ENCODE peak calls at places on chromosomes 2 and 18, in nine cellular contexts. One of them, this sample, is unnamed. For H3K4me1, the result is how much of the 10 kb centered on the place peaks cover.

GRCh38 chr2:113276906-113277425 is 1.8 kb downstream of the PAX8 start:
- DNase-seq in neural progenitor cell: peak
- DNase-seq in heart left ventricle: no peak
- DNase-seq in upper lobe of right lung: no peak
- DNase-seq in thoracic aorta: no peak
- DNase-seq in IMR-90: no peak
- DNase-seq in gastrocnemius medialis: no peak
- DNase-seq in body of pancreas: no peak
- DNase-seq in uterus: no peak
- DNase-seq in this sample: no peak

GRCh38 chr2:54936766-54937165 is 113.5 kb downstream of the RTN4 start:
- DNase-seq in neural progenitor cell: no peak
- DNase-seq in heart left ventricle: no peak
- DNase-seq in upper lobe of right lung: no peak
- DNase-seq in thoracic aorta: no peak
- DNase-seq in IMR-90: no peak
- DNase-seq in gastrocnemius medialis: no peak
- DNase-seq in body of pancreas: no peak
- DNase-seq in uterus: no peak
- DNase-seq in this sample: no peak

GRCh38 chr2:188512456-188512855 is 220.8 kb downstream of the GULP1 start:
- DNase-seq in neural progenitor cell: peak
- DNase-seq in heart left ventricle: no peak
- DNase-seq in upper lobe of right lung: no peak
- DNase-seq in thoracic aorta: no peak
- DNase-seq in IMR-90: peak
- DNase-seq in gastrocnemius medialis: no peak
- DNase-seq in body of pancreas: no peak
- DNase-seq in uterus: no peak
- DNase-seq in this sample: no peak

GRCh38 chr2:188598551-188598950 is 306.9 kb downstream of the GULP1 start:
- DNase-seq in neural progenitor cell: no peak
- DNase-seq in heart left ventricle: no peak
- DNase-seq in upper lobe of right lung: no peak
- DNase-seq in thoracic aorta: no peak
- DNase-seq in IMR-90: no peak
- DNase-seq in gastrocnemius medialis: no peak
- DNase-seq in body of pancreas: peak
- DNase-seq in uterus: peak
- DNase-seq in this sample: peak

GRCh38 chr2:164257794-164258193 is 363.5 kb downstream of the GRB14 start:
- DNase-seq in neural progenitor cell: no peak
- DNase-seq in heart left ventricle: no peak
- DNase-seq in upper lobe of right lung: no peak
- DNase-seq in thoracic aorta: no peak
- DNase-seq in IMR-90: no peak
- DNase-seq in gastrocnemius medialis: no peak
- DNase-seq in body of pancreas: no peak
- DNase-seq in uterus: no peak
- DNase-seq in this sample: no peak

GRCh38 chr2:122070241-122070731 is 314.8 kb downstream of the TSN start:
- DNase-seq in neural progenitor cell: peak
- DNase-seq in heart left ventricle: no peak
- DNase-seq in upper lobe of right lung: no peak
- DNase-seq in thoracic aorta: no peak
- DNase-seq in IMR-90: no peak
- DNase-seq in gastrocnemius medialis: no peak
- DNase-seq in body of pancreas: no peak
- DNase-seq in uterus: no peak
- DNase-seq in this sample: no peak

GRCh38 chr2:51717318-51717717 is 685.4 kb upstream of the NRXN1 start:
- DNase-seq in neural progenitor cell: no peak
- DNase-seq in heart left ventricle: no peak
- DNase-seq in upper lobe of right lung: no peak
- DNase-seq in thoracic aorta: no peak
- DNase-seq in IMR-90: peak
- DNase-seq in gastrocnemius medialis: no peak
- DNase-seq in body of pancreas: no peak
- DNase-seq in uterus: no peak
- DNase-seq in this sample: no peak

GRCh38 chr18:46718501-46719341 is 38.1 kb downstream of the ST8SIA5 start:
- DNase-seq in neural progenitor cell: no peak
- DNase-seq in heart left ventricle: no peak
- DNase-seq in upper lobe of right lung: no peak
- DNase-seq in thoracic aorta: no peak
- DNase-seq in IMR-90: peak
- DNase-seq in gastrocnemius medialis: no peak
- DNase-seq in body of pancreas: no peak
- DNase-seq in uterus: no peak
- DNase-seq in this sample: no peak

GRCh38 chr2:54538537-54538936 is 82.4 kb downstream of the SPTBN1 start:
- DNase-seq in neural progenitor cell: no peak
- DNase-seq in heart left ventricle: no peak
- DNase-seq in upper lobe of right lung: no peak
- DNase-seq in thoracic aorta: no peak
- DNase-seq in IMR-90: no peak
- DNase-seq in gastrocnemius medialis: no peak
- DNase-seq in body of pancreas: no peak
- DNase-seq in uterus: no peak
- DNase-seq in this sample: no peak

GRCh38 chr2:11824901-11825592 is 78.6 kb downstream of the LPIN1 start:
- DNase-seq in neural progenitor cell: no peak
- DNase-seq in heart left ventricle: no peak
- DNase-seq in upper lobe of right lung: no peak
- DNase-seq in thoracic aorta: no peak
- DNase-seq in IMR-90: no peak
- DNase-seq in gastrocnemius medialis: no peak
- DNase-seq in body of pancreas: no peak
- DNase-seq in uterus: no peak
- DNase-seq in this sample: no peak

GRCh38 chr2:11829324-11829946 is 83.0 kb downstream of the LPIN1 start:
- DNase-seq in neural progenitor cell: peak
- DNase-seq in heart left ventricle: peak
- DNase-seq in upper lobe of right lung: peak
- DNase-seq in thoracic aorta: peak
- DNase-seq in IMR-90: peak
- DNase-seq in gastrocnemius medialis: no peak
- DNase-seq in body of pancreas: peak
- DNase-seq in uterus: peak
- DNase-seq in this sample: peak

GRCh38 chr2:11828933-11829323 is 82.5 kb downstream of the LPIN1 start:
- DNase-seq in neural progenitor cell: no peak
- DNase-seq in heart left ventricle: no peak
- DNase-seq in upper lobe of right lung: no peak
- DNase-seq in thoracic aorta: no peak
- DNase-seq in IMR-90: no peak
- DNase-seq in gastrocnemius medialis: no peak
- DNase-seq in body of pancreas: no peak
- DNase-seq in uterus: no peak
- DNase-seq in this sample: no peak

GRCh38 chr2:11829947-11830707 is 83.7 kb downstream of the LPIN1 start:
- DNase-seq in neural progenitor cell: peak
- DNase-seq in heart left ventricle: peak
- DNase-seq in upper lobe of right lung: peak
- DNase-seq in thoracic aorta: peak
- DNase-seq in IMR-90: peak
- DNase-seq in gastrocnemius medialis: peak
- DNase-seq in body of pancreas: peak
- DNase-seq in uterus: peak
- DNase-seq in this sample: peak

DNA sequence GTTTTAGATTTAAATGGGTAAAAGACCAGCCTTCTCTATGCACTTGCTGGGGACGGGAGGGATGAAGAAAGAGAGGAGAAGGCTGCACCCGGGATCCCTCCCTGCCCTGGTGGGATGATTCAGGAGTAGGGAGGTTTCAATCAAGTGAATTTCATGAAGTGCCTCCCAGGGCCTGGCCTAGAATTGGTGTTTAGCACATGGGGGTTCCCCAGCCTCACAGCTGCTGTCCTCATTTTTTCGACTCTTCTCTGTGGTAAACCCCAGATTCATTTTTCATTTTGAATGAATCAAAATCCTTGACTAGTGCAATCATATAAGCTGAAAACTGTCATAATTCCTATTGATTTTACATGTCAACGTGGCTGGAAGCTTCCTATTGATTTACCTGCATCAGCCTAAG is 81.1 kb downstream of the LPIN1 start:
- DNase-seq in neural progenitor cell: no peak
- DNase-seq in heart left ventricle: no peak
- DNase-seq in upper lobe of right lung: no peak
- DNase-seq in thoracic aorta: no peak
- DNase-seq in IMR-90: no peak
- DNase-seq in gastrocnemius medialis: no peak
- DNase-seq in body of pancreas: no peak
- DNase-seq in uterus: no peak
- DNase-seq in this sample: no peak
- H3K4me1 ChIP-seq in neural progenitor cell: under half
- H3K4me1 ChIP-seq in heart left ventricle: under half
- H3K4me1 ChIP-seq in upper lobe of right lung: under half
- H3K4me1 ChIP-seq in thoracic aorta: under half
- H3K4me1 ChIP-seq in IMR-90: under half
- H3K4me1 ChIP-seq in gastrocnemius medialis: under half
- H3K4me1 ChIP-seq in body of pancreas: under half
- H3K4me1 ChIP-seq in uterus: under half
- H3K4me1 ChIP-seq in this sample: under half

GRCh38 chr2:203858176-203858575 is 9.4 kb upstream of the CTLA4 start:
- DNase-seq in neural progenitor cell: no peak
- DNase-seq in heart left ventricle: no peak
- DNase-seq in upper lobe of right lung: no peak
- DNase-seq in thoracic aorta: no peak
- DNase-seq in IMR-90: no peak
- DNase-seq in gastrocnemius medialis: no peak
- DNase-seq in body of pancreas: no peak
- DNase-seq in uterus: no peak
- DNase-seq in this sample: no peak
- TF ChIP-seq CTCF in neural progenitor cell: peak
- TF ChIP-seq CTCF in heart left ventricle: no peak
- TF ChIP-seq CTCF in upper lobe of right lung: no peak
- TF ChIP-seq CTCF in thoracic aorta: no peak
- TF ChIP-seq CTCF in IMR-90: no peak
- TF ChIP-seq CTCF in gastrocnemius medialis: no peak
- TF ChIP-seq CTCF in body of pancreas: no peak
- TF ChIP-seq CTCF in uterus: no peak
- TF ChIP-seq CTCF in this sample: no peak

GRCh38 chr18:49076767-49077166 is 126.0 kb upstream of the SMAD7 start:
- DNase-seq in neural progenitor cell: no peak
- DNase-seq in heart left ventricle: no peak
- DNase-seq in upper lobe of right lung: no peak
- DNase-seq in thoracic aorta: no peak
- DNase-seq in IMR-90: no peak
- DNase-seq in gastrocnemius medialis: no peak
- DNase-seq in body of pancreas: no peak
- DNase-seq in uterus: no peak
- DNase-seq in this sample: no peak

GRCh38 chr18:49072940-49073339 is 122.2 kb upstream of the SMAD7 start:
- DNase-seq in neural progenitor cell: no peak
- DNase-seq in heart left ventricle: no peak
- DNase-seq in upper lobe of right lung: no peak
- DNase-seq in thoracic aorta: no peak
- DNase-seq in IMR-90: peak
- DNase-seq in gastrocnemius medialis: no peak
- DNase-seq in body of pancreas: no peak
- DNase-seq in uterus: no peak
- DNase-seq in this sample: no peak

GRCh38 chr18:49073431-49073830 is 122.7 kb upstream of the SMAD7 start:
- DNase-seq in neural progenitor cell: no peak
- DNase-seq in heart left ventricle: no peak
- DNase-seq in upper lobe of right lung: no peak
- DNase-seq in thoracic aorta: no peak
- DNase-seq in IMR-90: no peak
- DNase-seq in gastrocnemius medialis: no peak
- DNase-seq in body of pancreas: no peak
- DNase-seq in uterus: no peak
- DNase-seq in this sample: no peak

GRCh38 chr18:49074505-49074904 is 123.7 kb upstream of the SMAD7 start:
- DNase-seq in neural progenitor cell: no peak
- DNase-seq in heart left ventricle: no peak
- DNase-seq in upper lobe of right lung: no peak
- DNase-seq in thoracic aorta: no peak
- DNase-seq in IMR-90: no peak
- DNase-seq in gastrocnemius medialis: no peak
- DNase-seq in body of pancreas: no peak
- DNase-seq in uterus: no peak
- DNase-seq in this sample: no peak

DNA sequence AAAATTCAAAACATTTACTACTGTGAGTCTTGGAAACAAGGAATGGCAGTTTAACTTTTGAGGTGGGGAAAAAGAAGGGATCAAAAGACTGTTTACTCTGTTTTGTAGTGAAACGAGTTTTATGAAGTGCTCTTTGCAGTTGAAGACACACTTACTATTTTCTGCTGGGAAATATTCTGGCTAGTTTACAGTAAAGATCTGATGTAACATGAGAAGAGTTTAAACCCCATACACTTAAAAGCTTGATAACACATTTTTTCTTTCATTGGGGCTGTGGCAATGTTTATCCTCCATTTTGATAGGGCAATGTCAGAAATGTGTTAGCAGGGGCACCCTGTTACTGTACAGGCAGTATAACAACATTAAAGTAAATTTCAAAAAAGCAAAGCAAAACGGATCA is 124.9 kb upstream of the SMAD7 start:
- DNase-seq in neural progenitor cell: no peak
- DNase-seq in heart left ventricle: no peak
- DNase-seq in upper lobe of right lung: no peak
- DNase-seq in thoracic aorta: no peak
- DNase-seq in IMR-90: peak
- DNase-seq in gastrocnemius medialis: no peak
- DNase-seq in body of pancreas: no peak
- DNase-seq in uterus: no peak
- DNase-seq in this sample: no peak
- H3K27ac ChIP-seq in neural progenitor cell: no peak
- H3K27ac ChIP-seq in heart left ventricle: no peak
- H3K27ac ChIP-seq in upper lobe of right lung: peak
- H3K27ac ChIP-seq in thoracic aorta: no peak
- H3K27ac ChIP-seq in IMR-90: no peak
- H3K27ac ChIP-seq in gastrocnemius medialis: no peak
- H3K27ac ChIP-seq in body of pancreas: no peak
- H3K27ac ChIP-seq in uterus: no peak
- H3K27ac ChIP-seq in this sample: no peak

DNA sequence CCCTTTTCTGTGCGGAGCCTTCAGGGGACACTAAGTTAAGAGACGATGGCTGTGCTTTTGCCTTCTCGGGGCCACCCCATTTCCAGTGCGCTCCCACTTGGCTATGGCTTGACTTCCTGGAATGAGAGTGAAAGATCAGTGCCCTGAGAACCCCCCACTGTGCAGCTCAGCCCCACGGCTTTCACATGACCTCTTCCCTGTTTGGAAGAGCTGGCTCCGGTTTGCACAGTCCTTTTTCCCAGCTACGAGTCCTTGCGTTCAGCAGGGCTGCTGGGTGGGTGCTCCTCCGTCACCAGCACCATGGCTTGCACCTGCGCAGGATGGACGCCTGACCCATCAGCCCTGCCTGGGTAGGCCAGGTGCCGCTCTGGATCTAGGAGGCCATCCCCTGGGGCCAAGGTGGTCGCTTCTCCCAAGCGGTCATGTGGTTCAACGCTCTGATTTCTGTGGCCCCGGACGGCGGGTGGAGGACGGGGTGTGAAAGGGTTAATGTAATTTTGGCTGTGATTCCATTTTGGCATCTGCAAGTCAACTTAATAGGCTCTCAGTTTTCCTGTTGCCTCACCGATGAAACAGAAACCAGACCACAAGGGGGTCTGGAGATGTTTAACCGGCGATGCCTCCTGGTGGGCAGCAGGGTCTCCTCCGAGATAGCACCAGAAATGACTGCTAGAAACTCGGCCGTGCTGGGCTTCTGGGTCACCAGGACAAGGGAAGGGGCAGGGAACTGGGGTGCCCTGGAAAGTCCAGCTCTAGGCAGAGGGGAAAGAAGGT is 113.1 kb upstream of the HAAO start:
- DNase-seq in neural progenitor cell: no peak
- DNase-seq in heart left ventricle: no peak
- DNase-seq in upper lobe of right lung: no peak
- DNase-seq in thoracic aorta: no peak
- DNase-seq in IMR-90: no peak
- DNase-seq in gastrocnemius medialis: no peak
- DNase-seq in body of pancreas: no peak
- DNase-seq in uterus: peak
- DNase-seq in this sample: no peak
- H3K4me1 ChIP-seq in neural progenitor cell: under half
- H3K4me1 ChIP-seq in heart left ventricle: half or more
- H3K4me1 ChIP-seq in upper lobe of right lung: under half
- H3K4me1 ChIP-seq in thoracic aorta: half or more
- H3K4me1 ChIP-seq in IMR-90: under half
- H3K4me1 ChIP-seq in gastrocnemius medialis: under half
- H3K4me1 ChIP-seq in body of pancreas: under half
- H3K4me1 ChIP-seq in uterus: under half
- H3K4me1 ChIP-seq in this sample: under half

This sample was measured in tibial artery.